ENCODE peak calls at places on chromosomes 3 and 15, in four cellular contexts. J is myocyte; V is CD8-positive, alpha-beta memory T cell; G is stimulated activated CD8-positive, alpha-beta memory T cell treated with anti-CD3 and anti-CD28 coated beads, Interleukin-2, amount 100 ng/mL, for 1 hour. P is an unnamed sample.

GRCh38 chr3:182258538-182259177 is 534.6 kb upstream of the ATP11B start:
- DNase-seq in J (peak), V (no peak), G (no peak), P (no peak)

GRCh38 chr3:46098319-46098761 is 71.1 kb upstream of the XCR1 start:
- DNase-seq in J (no peak), V (peak), G (no peak), P (peak)

GRCh38 chr3:156617145-156617544 is 57.2 kb upstream of the TIPARP start:
- DNase-seq in J (no peak), V (no peak), G (no peak), P (no peak)

GRCh38 chr3:174387736-174388135 is 471.4 kb upstream of the NAALADL2 start:
- DNase-seq in J (no peak), V (no peak), G (no peak), P (no peak)

GRCh38 chr3:146277953-146278631 is 27.2 kb upstream of the PLSCR4 start:
- DNase-seq in J (peak), V (no peak), G (no peak), P (no peak)

GRCh38 chr3:178397836-178398235 is 138.4 kb upstream of the KCNMB2 start:
- DNase-seq in J (no peak), V (no peak), G (no peak), P (no peak)

GRCh38 chr3:45666729-45667440 is 22.3 kb upstream of the SACM1L start:
- DNase-seq in J (peak), V (no peak), G (no peak), P (no peak)

GRCh38 chr15:78340243-78341056 is at the start of gene CRABP1:
- DNase-seq in J (no peak), V (no peak), G (no peak), P (no peak)

GRCh38 chr3:133568294-133569014 is 5.0 kb upstream of the CDV3 start:
- DNase-seq in J (peak), V (no peak), G (no peak), P (no peak)

GRCh38 chr15:73175382-73175781 is 123.1 kb downstream of the NEO1 start:
- DNase-seq in J (no peak), V (no peak), G (no peak), P (no peak)

P was measured in naive thymus-derived CD8-positive, alpha-beta T cell.